ENCODE peak calls at places on chromosomes 13 and 19, in ten cellular contexts. V, O, R, Z, F, Q, K, S, H and U are unnamed samples.
A peak's percentile ranks its signal among the peaks of the same experiment; 100 is the strongest.

GRCh38 chr13:90867336-90867683 is 480.2 kb upstream of the MIR17HG start:
- DNase-seq in O (peak; percentile 27), R (peak; percentile 20), Q (peak; percentile 37), H (peak; percentile 63), S (peak; percentile 87), Z (peak; percentile 50), V (peak; percentile 91), K (peak; percentile 36), F (peak; percentile 82), U (peak; percentile 74)

GRCh38 chr13:25901460-25902376 is 150.1 kb downstream of the SHISA2 start:
- DNase-seq in O (peak; percentile 11), Q (no peak), Z (no peak), R (no peak), S (no peak), F (peak; percentile 94), H (no peak), K (no peak), V (no peak), U (no peak)

GRCh38 chr19:6626764-6627163 is 35.8 kb upstream of the CD70 start:
- DNase-seq in Z (no peak), H (no peak), S (no peak), F (no peak), Q (no peak), R (no peak), O (no peak), K (no peak), V (no peak), U (no peak)

GRCh38 chr13:51153527-51153926 is 42.5 kb upstream of the C13orf42 start:
- DNase-seq in O (no peak), V (no peak), H (no peak), F (no peak), Q (no peak), R (no peak), S (no peak), K (no peak), Z (no peak), U (no peak)

GRCh38 chr19:30053558-30053957 is 111.5 kb downstream of the URI1 start:
- DNase-seq in O (no peak), S (no peak), K (no peak), H (no peak), R (no peak), V (no peak), Z (no peak), F (no peak), Q (no peak), U (no peak)

GRCh38 chr13:101576452-101576851 is 124.0 kb downstream of the ITGBL1 start:
- DNase-seq in O (peak; percentile 81), Q (no peak), V (no peak), K (no peak), H (no peak), S (no peak), Z (no peak), F (no peak), R (no peak), U (no peak)

GRCh38 chr13:68927387-68928026 is 1180.1 kb upstream of the ATXN8OS start:
- DNase-seq in V (peak; percentile 52), O (no peak), K (no peak), Z (no peak), Q (no peak), S (peak; percentile 60), F (peak; percentile 10), R (no peak), H (no peak), U (no peak)

GRCh38 chr19:34228347-34228746 is 26.0 kb upstream of the GARRE1 start:
- DNase-seq in S (no peak), Q (no peak), F (no peak), K (no peak), H (no peak), V (no peak), O (peak; percentile 45), R (no peak), Z (no peak), U (no peak)

GRCh38 chr19:37931941-37932655 is 25.1 kb downstream of the SIPA1L3 start:
- DNase-seq in V (peak; percentile 23), R (peak; percentile 18), Q (peak; percentile 94), H (peak; percentile 89), O (peak; percentile 78), F (no peak), Z (no peak), S (peak; percentile 46), K (peak; percentile 26), U (peak; percentile 67)

GRCh38 chr13:38398810-38399493 is 49.3 kb downstream of the UFM1 start:
- DNase-seq in Z (no peak), R (no peak), Q (no peak), S (no peak), K (no peak), F (peak; percentile 45), O (peak; percentile 39), H (no peak), V (no peak), U (no peak)

GRCh38 chr19:17703823-17704463 is 15.3 kb upstream of the MAP1S start:
- DNase-seq in K (peak; percentile 52), F (peak; percentile 67), H (peak; percentile 66), S (peak; percentile 71), O (peak; percentile 31), V (peak; percentile 49), Z (peak; percentile 35), R (no peak), Q (peak; percentile 68), U (peak; percentile 63)

GRCh38 chr13:99886706-99887105 is 84.9 kb downstream of the ZIC5 start:
- DNase-seq in V (no peak), Q (no peak), R (no peak), K (no peak), F (no peak), Z (no peak), H (no peak), S (no peak), O (no peak), U (no peak)

GRCh38 chr13:104318121-104318520 is 1251.9 kb upstream of the SLC10A2 start:
- DNase-seq in V (peak; percentile 49), K (no peak), S (no peak), Z (no peak), H (no peak), R (no peak), O (peak; percentile 49), F (no peak), Q (no peak), U (no peak)

GRCh38 chr13:112953591-112954487 is 15.2 kb upstream of the MCF2L start:
- DNase-seq in Z (no peak), H (no peak), V (no peak), S (no peak), O (no peak), R (no peak), F (no peak), Q (peak; percentile 20), K (no peak), U (no peak)

GRCh38 chr19:12202250-12202649 is 39.4 kb downstream of the ZNF136 start:
- DNase-seq in H (peak; percentile 61), S (peak; percentile 44), K (peak; percentile 24), O (no peak), Q (peak; percentile 66), Z (no peak), R (no peak), V (peak; percentile 67), F (peak; percentile 15), U (no peak)

GRCh38 chr19:55069137-55069858 is 6.3 kb upstream of the RDH13 start:
- DNase-seq in S (no peak), O (no peak), H (peak; percentile 86), R (no peak), Z (no peak), Q (peak; percentile 81), K (peak; percentile 43), V (peak; percentile 56), F (peak; percentile 58), U (no peak)

GRCh38 chr13:25978961-25979360 is 72.9 kb downstream of the SHISA2 start:
- DNase-seq in H (no peak), F (no peak), K (no peak), Z (no peak), S (no peak), O (no peak), Q (no peak), V (no peak), R (no peak), U (no peak)

GRCh38 chr19:45677351-45678230 is 9.6 kb downstream of the GIPR start:
- DNase-seq in F (peak; percentile 97), Z (peak; percentile 36), K (peak; percentile 46), O (peak; percentile 62), V (no peak), H (peak; percentile 96), R (peak; percentile 29), S (peak; percentile 65), Q (peak; percentile 97), U (peak; percentile 70)
- TF ChIP-seq CTCF in F (no peak), Z (no peak), K (no peak), O (no peak), V (no peak), H (no peak), R (no peak), S (no peak), Q (no peak), U (no peak)

GRCh38 chr19:2751438-2751830 is 11.6 kb upstream of the SLC39A3 start:
- DNase-seq in V (no peak), O (no peak), S (no peak), K (no peak), R (no peak), H (no peak), Q (no peak), Z (no peak), F (no peak), U (no peak)
- H3K27ac ChIP-seq in V (no peak overlapping the region), O (no peak overlapping the region), S (no peak overlapping the region), K (no peak overlapping the region), R (no peak overlapping the region), H (no peak overlapping the region), Q (no peak overlapping the region), Z (no peak overlapping the region), F (no peak overlapping the region), U (no peak overlapping the region)

GRCh38 chr19:15288146-15288963 is 44.0 kb downstream of the BRD4 start:
- DNase-seq in H (no peak), R (no peak), Z (peak; percentile 35), S (peak; percentile 80), F (peak; percentile 44), K (no peak), Q (peak; percentile 41), O (peak; percentile 24), V (peak; percentile 75), U (no peak)
- TF ChIP-seq CTCF in H (no peak), R (no peak), Z (no peak), S (no peak), F (no peak), K (no peak), Q (no peak), O (no peak), V (no peak), U (no peak)

GRCh38 chr19:3669134-3669436 is 31.2 kb downstream of the PIP5K1C start:
- DNase-seq in Q (no peak), V (peak; percentile 68), O (no peak), F (no peak), S (no peak), Z (no peak), R (no peak), H (no peak), K (no peak), U (no peak)

GRCh38 chr19:3668331-3669133 is 31.7 kb downstream of the PIP5K1C start:
- DNase-seq in V (peak; percentile 45), S (peak; percentile 41), R (peak; percentile 50), Q (no peak), Z (no peak), O (peak; percentile 39), K (no peak), F (no peak), H (no peak), U (no peak)

GRCh38 chr19:3670796-3671679 is 29.2 kb downstream of the PIP5K1C start:
- DNase-seq in F (no peak), Q (peak; percentile 30), V (no peak), H (peak; percentile 51), Z (peak; percentile 74), K (peak; percentile 91), O (peak; percentile 56), R (peak; percentile 91), S (peak; percentile 70), U (peak; percentile 94)

GRCh38 chr19:3670258-3670795 is 29.9 kb downstream of the PIP5K1C start:
- DNase-seq in R (peak; percentile 91), F (peak; percentile 26), H (peak; percentile 49), Z (peak; percentile 81), O (peak; percentile 84), K (peak; percentile 87), Q (peak; percentile 31), V (peak; percentile 82), S (peak; percentile 76), U (peak; percentile 97)

GRCh38 chr19:3669616-3670257 is 30.5 kb downstream of the PIP5K1C start:
- DNase-seq in K (no peak), H (no peak), F (no peak), V (no peak), R (no peak), Q (no peak), Z (no peak), O (no peak), S (no peak), U (no peak)
- H3K27ac ChIP-seq in K (peak overlapping the region; percentile 100), H (peak overlapping the region; percentile 76), F (no peak overlapping the region), V (peak overlapping the region; percentile 86), R (peak overlapping the region; percentile 95), Q (peak overlapping the region; percentile 96), Z (peak overlapping the region; percentile 99), O (no peak overlapping the region), S (peak overlapping the region; percentile 90), U (peak overlapping the region; percentile 99)